ENCODE peak calls at places on chromosomes 2 and 18, in six cellular contexts. O, F, P, Y, U and N are unnamed samples.

GRCh38 chr2:173716458-173717052 is 248.6 kb downstream of the SP3 start:
- DNase-seq in P (peak), F (no peak), Y (no peak), O (no peak), U (peak), N (no peak)

GRCh38 chr18:1663879-1664705 is 759.4 kb downstream of the ADCYAP1 start:
- DNase-seq in Y (peak), F (peak), O (peak), P (peak), U (peak), N (peak)

GRCh38 chr2:201507725-201508124 is 56.2 kb downstream of the STRADB start:
- DNase-seq in P (no peak), Y (no peak), U (no peak), O (no peak), F (no peak), N (no peak)

GRCh38 chr2:215460682-215461081 is 24.8 kb upstream of the FN1 start:
- DNase-seq in P (peak), U (peak), F (no peak), O (no peak), Y (no peak), N (no peak)

GRCh38 chr2:193824474-193824873 is 1629.7 kb upstream of the TMEFF2 start:
- DNase-seq in F (peak), P (peak), Y (no peak), O (no peak), U (peak), N (no peak)

GRCh38 chr2:202716953-202717597 is 82.3 kb downstream of the FAM117B start:
- DNase-seq in P (no peak), Y (no peak), O (no peak), U (no peak), F (no peak), N (no peak)

GRCh38 chr2:236642584-236643291 is 73.1 kb downstream of the ACKR3 start:
- DNase-seq in U (peak), F (no peak), P (peak), O (no peak), Y (no peak), N (peak)

GRCh38 chr2:120149406-120149805 is 73.8 kb downstream of the TMEM185B start:
- DNase-seq in Y (no peak), U (no peak), P (no peak), F (no peak), O (no peak), N (no peak)

GRCh38 chr2:17479875-17480274 is 38.4 kb downstream of the RAD51AP2 start:
- DNase-seq in U (peak), P (peak), O (no peak), F (no peak), Y (no peak), N (no peak)

GRCh38 chr2:32864761-32865160 is 82.0 kb upstream of the LTBP1 start:
- DNase-seq in O (no peak), P (peak), F (no peak), U (peak), Y (no peak), N (no peak)

GRCh38 chr2:183091954-183092345 is 13.4 kb downstream of the DUSP19 start:
- DNase-seq in F (no peak), Y (no peak), U (no peak), O (no peak), P (no peak), N (no peak)

GRCh38 chr2:200462136-200462710 is 47.6 kb downstream of the KCTD18 start:
- DNase-seq in F (no peak), P (no peak), Y (no peak), O (no peak), U (no peak), N (no peak)

GRCh38 chr2:96538487-96539214 is 2.1 kb downstream of the ARID5A start:
- DNase-seq in Y (peak), U (peak), P (peak), F (no peak), O (no peak), N (peak)

GRCh38 chr18:77098554-77099174 is 33.9 kb downstream of the MBP start:
- DNase-seq in P (no peak), Y (no peak), F (no peak), U (no peak), O (no peak), N (peak)

GRCh38 chr2:96685592-96686459 is 43.3 kb downstream of the FER1L5 start:
- DNase-seq in O (peak), P (no peak), Y (peak), U (peak), F (no peak), N (peak)

GRCh38 chr2:240884221-240884620 is 11.7 kb downstream of the MAB21L4 start:
- DNase-seq in F (no peak), Y (no peak), P (no peak), U (no peak), O (no peak), N (no peak)

GRCh38 chr18:58603365-58604067 is 25.4 kb downstream of the ALPK2 start:
- DNase-seq in P (peak), O (no peak), U (peak), Y (no peak), F (no peak), N (peak)

GRCh38 chr18:69945220-69946114 is 2.2 kb downstream of the CD226 start:
- DNase-seq in U (no peak), P (no peak), Y (no peak), O (no peak), F (no peak), N (no peak)

GRCh38 chr2:67566958-67567635 is 170.0 kb downstream of the ETAA1 start:
- DNase-seq in F (no peak), Y (no peak), P (peak), U (peak), O (no peak), N (no peak)

GRCh38 chr2:72211777-72212515 is 64.3 kb upstream of the CYP26B1 start:
- DNase-seq in O (no peak), P (peak), U (peak), F (no peak), Y (no peak), N (no peak)

GRCh38 chr18:58784601-58785137 is 80.0 kb upstream of the ZNF532 start:
- DNase-seq in Y (peak), F (no peak), O (no peak), U (peak), P (peak), N (peak)

GRCh38 chr2:71798266-71799012 is 345.1 kb downstream of the DYSF start:
- DNase-seq in U (peak), P (peak), F (peak), Y (peak), O (peak), N (peak)

GRCh38 chr2:219274392-219274921 is 4.7 kb upstream of the DNAJB2 start:
- DNase-seq in Y (no peak), P (peak), U (peak), F (peak), O (no peak), N (peak)

GRCh38 chr2:240287496-240288086 is 147.1 kb upstream of the OTOS start:
- DNase-seq in P (no peak), F (no peak), U (no peak), Y (no peak), O (peak), N (peak)

GRCh38 chr2:228701506-228701905 is 520.0 kb upstream of the SPHKAP start:
- DNase-seq in F (no peak), U (no peak), O (no peak), P (no peak), Y (no peak), N (no peak)

GRCh38 chr18:48278081-48278480 is 131.1 kb downstream of the ZBTB7C start:
- DNase-seq in U (no peak), O (no peak), P (no peak), F (no peak), Y (no peak), N (no peak)

GRCh38 chr2:231187736-231188505 is 10.5 kb upstream of the ARMC9 start:
- DNase-seq in U (peak), F (no peak), Y (no peak), O (peak), P (peak), N (peak)

GRCh38 chr2:176272870-176273269 is 3.6 kb downstream of the MTX2 start:
- DNase-seq in F (no peak), O (no peak), U (no peak), Y (no peak), P (no peak), N (no peak)

GRCh38 chr2:212414699-212415309 is 123.8 kb downstream of the ERBB4 start:
- DNase-seq in Y (no peak), F (no peak), O (no peak), U (peak), P (peak), N (no peak)

GRCh38 chr2:238820909-238821308 is 27.0 kb upstream of the TWIST2 start:
- DNase-seq in P (peak), U (peak), Y (no peak), O (no peak), F (no peak), N (no peak)

GRCh38 chr18:74702951-74703350 is 105.3 kb downstream of the ZNF407 start:
- DNase-seq in P (no peak), O (no peak), F (no peak), Y (no peak), U (peak), N (no peak)

GRCh38 chr2:215748446-215748845 is 264.9 kb downstream of the MREG start:
- DNase-seq in U (no peak), Y (no peak), F (no peak), P (no peak), O (no peak), N (no peak)

GRCh38 chr2:23867449-23867848 is 59.5 kb downstream of the ATAD2B start:
- DNase-seq in P (no peak), U (no peak), O (no peak), F (no peak), Y (no peak), N (no peak)

GRCh38 chr2:226556050-226556449 is 243.6 kb downstream of the IRS1 start:
- DNase-seq in O (no peak), P (peak), F (no peak), U (peak), Y (no peak), N (no peak)

GRCh38 chr2:64649626-64650025 is 4.1 kb downstream of the SERTAD2 start:
- DNase-seq in U (no peak), F (no peak), Y (peak), O (no peak), P (no peak), N (no peak)

GRCh38 chr2:109324859-109325258 is 195.9 kb downstream of the SH3RF3 start:
- DNase-seq in U (peak), F (no peak), P (peak), Y (no peak), O (no peak), N (no peak)

GRCh38 chr2:104976603-104977120 is 61.2 kb upstream of the MRPS9 start:
- DNase-seq in U (no peak), O (peak), P (no peak), F (peak), Y (no peak), N (peak)

GRCh38 chr18:78982186-78982585 is 2.6 kb downstream of the SALL3 start:
- DNase-seq in U (peak), F (no peak), P (no peak), O (no peak), Y (peak), N (no peak)
- H3K9ac ChIP-seq in U (no peak), F (no peak), P (peak), O (no peak), Y (peak), N (peak)

DNA sequence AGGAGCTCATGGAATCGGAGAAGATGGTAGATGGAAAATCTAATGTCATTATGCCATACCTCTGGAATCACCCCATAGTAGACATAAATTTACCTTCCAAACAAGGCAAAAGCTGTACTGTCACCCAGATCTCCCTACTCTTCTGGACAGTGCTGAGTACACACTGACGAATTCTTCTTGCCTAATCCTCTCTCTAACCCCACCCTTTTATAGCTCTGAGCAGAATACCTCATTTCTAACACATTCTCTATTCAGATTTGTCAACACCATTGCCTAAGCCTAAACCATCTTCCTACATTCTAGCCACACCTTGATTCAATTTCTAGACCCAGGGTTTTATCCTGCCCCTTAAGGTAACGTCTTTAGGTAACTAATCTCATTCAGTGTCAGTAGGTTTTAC is 321.0 kb upstream of the NRP2 start:
- DNase-seq in Y (no peak), O (no peak), U (no peak), P (no peak), F (no peak), N (no peak)
- H3K4me3 ChIP-seq in Y (no peak), O (no peak), U (no peak), P (no peak), F (no peak), N (no peak)

GRCh38 chr2:159515482-159515881 is 100.9 kb downstream of the BAZ2B start:
- DNase-seq in O (no peak), Y (no peak), F (no peak), U (no peak), P (no peak), N (no peak)
- H3K9ac ChIP-seq in O (peak), Y (no peak), F (peak), U (no peak), P (no peak), N (no peak)

GRCh38 chr2:74724496-74724895 is 70.4 kb downstream of the SEMA4F start:
- DNase-seq in U (no peak), Y (no peak), F (no peak), O (no peak), P (no peak), N (no peak)
- H3K4me3 ChIP-seq in U (no peak), Y (no peak), F (no peak), O (no peak), P (no peak), N (no peak)

GRCh38 chr2:55027226-55027625 is 23.0 kb downstream of the RTN4 start:
- DNase-seq in Y (no peak), U (no peak), F (no peak), P (no peak), O (no peak), N (no peak)

GRCh38 chr2:55029098-55029497 is 21.2 kb downstream of the RTN4 start:
- DNase-seq in Y (no peak), O (no peak), U (no peak), F (no peak), P (no peak), N (no peak)

GRCh38 chr2:55025627-55026026 is 24.6 kb downstream of the RTN4 start:
- DNase-seq in O (no peak), Y (no peak), P (no peak), F (no peak), U (no peak), N (no peak)

GRCh38 chr2:55025082-55025481 is 25.2 kb downstream of the RTN4 start:
- DNase-seq in O (no peak), F (no peak), Y (no peak), U (no peak), P (no peak), N (no peak)

DNA sequence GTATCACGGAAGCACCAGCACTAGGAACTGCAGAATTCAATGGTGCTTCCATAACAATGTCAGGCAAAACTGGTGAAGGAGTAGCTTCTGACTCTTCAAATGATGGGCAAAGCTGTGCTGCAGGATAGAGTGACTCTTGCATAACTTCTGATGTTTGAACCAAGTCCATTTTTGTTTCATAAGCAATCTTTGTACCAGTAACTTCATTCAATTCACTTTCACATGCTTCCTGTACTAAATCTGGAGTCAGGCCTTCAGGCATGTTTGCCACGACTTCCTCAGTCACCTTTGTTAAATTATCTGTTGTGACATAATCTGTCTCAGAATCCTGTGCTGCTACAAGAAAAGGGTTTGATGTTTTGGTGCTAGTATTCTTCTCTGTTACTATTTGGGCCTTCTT is 24.0 kb downstream of the RTN4 start:
- DNase-seq in U (no peak), O (no peak), P (no peak), F (no peak), Y (no peak), N (no peak)
- H3K9ac ChIP-seq in U (no peak), O (no peak), P (no peak), F (no peak), Y (no peak), N (no peak)

DNA sequence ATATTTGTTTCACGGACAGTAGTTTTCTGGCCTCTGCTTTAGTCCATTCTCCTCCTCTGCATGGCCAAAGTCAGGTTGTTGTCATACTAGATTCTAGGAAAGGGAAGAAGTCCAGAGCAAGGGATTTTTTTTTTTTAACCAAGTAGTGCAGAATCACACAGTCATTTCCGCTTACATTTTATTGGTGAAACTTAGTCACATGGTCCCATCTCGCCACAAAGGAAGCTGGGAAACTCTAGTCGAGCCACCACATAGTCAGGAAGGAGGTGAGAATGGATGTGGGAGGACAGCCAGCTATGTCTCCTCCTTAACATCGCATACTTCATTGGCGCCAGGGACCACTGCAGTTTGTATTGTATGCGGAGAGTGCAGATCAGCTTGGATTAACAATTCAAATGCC is 10.4 kb downstream of the HRH4 start:
- DNase-seq in P (no peak), O (no peak), U (no peak), Y (no peak), F (no peak), N (no peak)
- H3K4me3 ChIP-seq in P (no peak), O (no peak), U (no peak), Y (no peak), F (no peak), N (no peak)